ENCODE peak calls at places on chromosomes 7 and 10, in six cellular contexts. F is brain microvascular endothelial cell; Z is stimulated activated CD4-positive, alpha-beta T cell treated with anti-CD3 and anti-CD28 coated beads, Interleukin-12 subunit alpha, Interleukin-12 subunit beta, amount 100 ng/mL, for 4 hours; U is GM18507; L is ovary; S is mammary epithelial cell. M is an unnamed sample.
A peak's percentile ranks its signal among the peaks of the same experiment; 100 is the strongest.

GRCh38 chr7:11830582-11831382 is 1.2 kb downstream of the THSD7A start:
- DNase-seq in F (no peak), Z (no peak), U (no peak), L (no peak), S (peak; percentile 3), M (no peak)

GRCh38 chr10:289581-289980 is 154.3 kb downstream of the ZMYND11 start:
- DNase-seq in F (no peak), Z (no peak), U (no peak), L (no peak), S (no peak), M (no peak)

GRCh38 chr7:818031-818699 is 14.1 kb upstream of the SUN1 start:
- DNase-seq in F (peak; percentile 42), Z (no peak), U (no peak), L (peak; percentile 25), S (peak; percentile 57), M (peak; percentile 22)

GRCh38 chr7:102319671-102320070 is 33.0 kb downstream of the SH2B2 start:
- DNase-seq in F (no peak), Z (no peak), U (no peak), L (no peak), S (no peak), M (no peak)

GRCh38 chr7:27712217-27712616 is 27.7 kb upstream of the TAX1BP1 start:
- DNase-seq in F (no peak), Z (no peak), U (no peak), L (no peak), S (no peak), M (no peak)

GRCh38 chr10:113047151-113047550 is 97.1 kb downstream of the TCF7L2 start:
- DNase-seq in F (no peak), Z (no peak), U (no peak), L (no peak), S (no peak), M (no peak)

GRCh38 chr7:20513897-20514296 is 101.6 kb upstream of the ABCB5 start:
- DNase-seq in F (no peak), Z (no peak), U (no peak), L (no peak), S (no peak), M (no peak)

GRCh38 chr7:157516911-157517781 is 180.3 kb downstream of the DNAJB6 start:
- DNase-seq in F (no peak), Z (no peak), U (no peak), L (no peak), S (no peak), M (no peak)

GRCh38 chr10:7537126-7537525 is 126.3 kb upstream of the SFMBT2 start:
- DNase-seq in F (no peak), Z (no peak), U (no peak), L (no peak), S (no peak), M (no peak)

GRCh38 chr7:100682228-100682741 is 8.7 kb downstream of the GNB2 start:
- DNase-seq in F (no peak), Z (no peak), U (no peak), L (peak; percentile 46), S (no peak), M (no peak)

GRCh38 chr7:73633844-73634243 is 9.5 kb upstream of the MLXIPL start:
- DNase-seq in F (no peak), Z (no peak), U (no peak), L (no peak), S (no peak), M (no peak)

GRCh38 chr7:30974605-30975256 is 11.0 kb downstream of the GHRHR start:
- DNase-seq in F (peak; percentile 20), Z (peak; percentile 10), U (peak; percentile 76), L (no peak), S (peak; percentile 76), M (no peak)

GRCh38 chr10:30441974-30442606 is 8.1 kb downstream of the MAP3K8 start:
- DNase-seq in F (no peak), Z (no peak), U (no peak), L (no peak), S (no peak), M (no peak)

GRCh38 chr7:2944729-2945128 is 98.9 kb downstream of the CARD11 start:
- DNase-seq in F (no peak), Z (no peak), U (no peak), L (no peak), S (no peak), M (no peak)

GRCh38 chr10:42734537-42734936 is 48.1 kb upstream of the BMS1 start:
- DNase-seq in F (no peak), Z (no peak), U (no peak), L (no peak), S (no peak), M (no peak)

GRCh38 chr7:80819503-80819902 is 99.3 kb downstream of the SEMA3C start:
- DNase-seq in F (no peak), Z (no peak), U (no peak), L (no peak), S (no peak), M (no peak)

GRCh38 chr7:2037805-2038635 is 194.7 kb downstream of the MAD1L1 start:
- DNase-seq in F (no peak), Z (no peak), U (no peak), L (peak; percentile 82), S (no peak), M (no peak)

GRCh38 chr7:151254316-151254715 is 5.8 kb upstream of the SMARCD3 start:
- DNase-seq in F (no peak), Z (no peak), U (no peak), L (no peak), S (no peak), M (no peak)

GRCh38 chr7:5064391-5065106 is 18.9 kb downstream of the RBAK start:
- DNase-seq in F (no peak), Z (no peak), U (no peak), L (no peak), S (no peak), M (no peak)

GRCh38 chr7:142854505-142855400 is at the start of gene EPHB6:
- DNase-seq in F (peak; percentile 46), Z (peak; percentile 60), U (peak; percentile 44), L (peak; percentile 93), S (peak; percentile 42), M (no peak)

GRCh38 chr10:63464402-63465292 is 1.1 kb downstream of the JMJD1C start:
- DNase-seq in F (peak; percentile 11), Z (no peak), U (no peak), L (no peak), S (peak; percentile 62), M (no peak)

GRCh38 chr10:86367339-86367951 is 850 bp upstream of the GRID1 start:
- DNase-seq in F (no peak), Z (no peak), U (no peak), L (peak; percentile 33), S (no peak), M (no peak)

GRCh38 chr7:22561895-22562593 is 62.1 kb upstream of the STEAP1B start:
- DNase-seq in F (peak; percentile 52), Z (no peak), U (no peak), L (no peak), S (peak; percentile 58), M (no peak)

GRCh38 chr7:83001362-83002040 is 161.2 kb downstream of the PCLO start:
- DNase-seq in F (peak; percentile 6), Z (no peak), U (no peak), L (no peak), S (peak; percentile 61), M (peak; percentile 64)

M was measured in epithelial cell of prostate.